ENCODE peak calls at places on chromosomes 11 and 22, in four cellular contexts. W is esophagus squamous epithelium, D is WERI-Rb-1, Z is hepatocyte. H is an unnamed sample.

GRCh38 chr11:127199306-127199801 is 198.8 kb upstream of the KIRREL3 start:
- DNase-seq in W (no peak), D (no peak), Z (no peak), H (no peak)

GRCh38 chr11:59957094-59957493 is 6.7 kb upstream of the OOSP4A start:
- DNase-seq in W (no peak), D (no peak), Z (no peak), H (no peak)

GRCh38 chr22:41699264-41700104 is at the start of gene MEI1:
- DNase-seq in W (peak), D (no peak), Z (peak), H (peak)

GRCh38 chr22:19079691-19080090 is 42.5 kb downstream of the DGCR2 start:
- DNase-seq in W (no peak), D (no peak), Z (no peak), H (no peak)

GRCh38 chr22:42296381-42296853 is 26.0 kb upstream of the TCF20 start:
- DNase-seq in W (no peak), D (no peak), Z (peak), H (peak)

GRCh38 chr11:534592-535518 is 521 bp downstream of the HRAS start:
- DNase-seq in W (no peak), D (peak), Z (peak), H (no peak)

GRCh38 chr11:37506516-37506915 is 908.5 kb upstream of the RAG2 start:
- DNase-seq in W (no peak), D (no peak), Z (peak), H (no peak)

GRCh38 chr22:18044548-18045271 is 20.3 kb upstream of the MICAL3 start:
- DNase-seq in W (no peak), D (no peak), Z (no peak), H (peak)

GRCh38 chr11:1733009-1733715 is 17.2 kb downstream of the IFITM10 start:
- DNase-seq in W (no peak), D (no peak), Z (no peak), H (no peak)

GRCh38 chr11:47967577-47968230 is 12.7 kb upstream of the PTPRJ start:
- DNase-seq in W (no peak), D (no peak), Z (no peak), H (no peak)

GRCh38 chr11:10518123-10518522 is 22.9 kb downstream of the RNF141 start:
- DNase-seq in W (no peak), D (no peak), Z (no peak), H (no peak)

GRCh38 chr22:44245867-44246266 is 65.1 kb downstream of the PARVG start:
- DNase-seq in W (no peak), D (no peak), Z (no peak), H (no peak)

GRCh38 chr22:45627489-45628233 is 44.0 kb upstream of the ATXN10 start:
- DNase-seq in W (no peak), D (no peak), Z (no peak), H (no peak)

GRCh38 chr11:61834278-61835004 is 6.3 kb downstream of the FADS2 start:
- DNase-seq in W (no peak), D (no peak), Z (peak), H (no peak)

GRCh38 chr11:29293825-29294224 is 723.0 kb downstream of the KCNA4 start:
- DNase-seq in W (no peak), D (no peak), Z (no peak), H (no peak)

GRCh38 chr11:87778341-87778740 is 396.9 kb downstream of the RAB38 start:
- DNase-seq in W (no peak), D (no peak), Z (no peak), H (peak)

GRCh38 chr22:19038728-19039447 is 83.3 kb downstream of the DGCR2 start:
- DNase-seq in W (no peak), D (no peak), Z (no peak), H (no peak)

GRCh38 chr11:113373306-113373705 is 14.3 kb upstream of the ANKK1 start:
- DNase-seq in W (no peak), D (no peak), Z (no peak), H (no peak)

GRCh38 chr11:124402326-124402922 is 3.6 kb upstream of the OR8B3 start:
- DNase-seq in W (no peak), D (peak), Z (peak), H (no peak)

GRCh38 chr22:29517215-29517908 is 36.2 kb downstream of the THOC5 start:
- DNase-seq in W (no peak), D (no peak), Z (no peak), H (no peak)

GRCh38 chr11:102279641-102280170 is 37.6 kb upstream of the BIRC3 start:
- DNase-seq in W (no peak), D (no peak), Z (peak), H (no peak)

GRCh38 chr11:111913997-111914396 is 1.5 kb downstream of the HSPB2 start:
- DNase-seq in W (no peak), D (no peak), Z (no peak), H (peak)

GRCh38 chr11:10042699-10043098 is 251.3 kb downstream of the SBF2 start:
- DNase-seq in W (no peak), D (no peak), Z (peak), H (no peak)

GRCh38 chr11:111633756-111634362 is 31.6 kb downstream of the SIK2 start:
- DNase-seq in W (no peak), D (no peak), Z (no peak), H (no peak)

GRCh38 chr22:38336699-38337098 is 19.5 kb upstream of the CSNK1E start:
- DNase-seq in W (no peak), D (no peak), Z (no peak), H (no peak)

GRCh38 chr22:37259540-37260029 is 15.5 kb upstream of the RAC2 start:
- DNase-seq in W (no peak), D (peak), Z (peak), H (no peak)

GRCh38 chr11:69909561-69910518 is 90.6 kb upstream of the FGF3 start:
- DNase-seq in W (no peak), D (no peak), Z (no peak), H (no peak)

GRCh38 chr22:28014141-28015055 is 95.3 kb upstream of the PITPNB start:
- DNase-seq in W (no peak), D (no peak), Z (no peak), H (no peak)

GRCh38 chr11:75350743-75351540 is 519 bp downstream of the ARRB1 start:
- DNase-seq in W (no peak), D (peak), Z (no peak), H (peak)

GRCh38 chr11:121249039-121249663 is 43.4 kb upstream of the SC5D start:
- DNase-seq in W (no peak), D (no peak), Z (peak), H (no peak)

GRCh38 chr22:23215294-23216204 is 35.2 kb downstream of the BCR start:
- DNase-seq in W (no peak), D (no peak), Z (no peak), H (no peak)
- H3K27ac ChIP-seq in W (no peak), D (no peak), Z (peak), H (no peak)

GRCh38 chr11:65180877-65181568 is 705 bp upstream of the CAPN1 start:
- DNase-seq in W (no peak), D (peak), Z (peak), H (no peak)
- H3K27ac ChIP-seq in W (peak), D (peak), Z (peak), H (peak)

GRCh38 chr11:27246925-27247324 is 116.1 kb downstream of the CCDC34 start:
- DNase-seq in W (no peak), D (no peak), Z (no peak), H (no peak)
- H3K27ac ChIP-seq in W (no peak), D (no peak), Z (no peak), H (no peak)

GRCh38 chr11:83330303-83330702 is 44.1 kb upstream of the CCDC90B start:
- DNase-seq in W (no peak), D (no peak), Z (no peak), H (no peak)

GRCh38 chr11:83326326-83326725 is 40.2 kb upstream of the CCDC90B start:
- DNase-seq in W (no peak), D (no peak), Z (no peak), H (no peak)
- H3K27ac ChIP-seq in W (no peak), D (no peak), Z (no peak), H (no peak)

GRCh38 chr11:125592305-125593112 is at the start of gene STT3A:
- DNase-seq in W (peak), D (peak), Z (peak), H (peak)

GRCh38 chr11:125588505-125588904 is 4.1 kb upstream of the STT3A start:
- DNase-seq in W (no peak), D (no peak), Z (no peak), H (no peak)

GRCh38 chr11:125594958-125595357 is 2.3 kb downstream of the STT3A start:
- DNase-seq in W (no peak), D (no peak), Z (no peak), H (no peak)

GRCh38 chr11:125591659-125592304 is 870 bp upstream of the STT3A start:
- DNase-seq in W (no peak), D (peak), Z (peak), H (peak)

GRCh38 chr11:125593113-125593761 is 585 bp downstream of the STT3A start:
- DNase-seq in W (no peak), D (no peak), Z (peak), H (no peak)
- H3K27ac ChIP-seq in W (peak), D (peak), Z (peak), H (peak)